ENCODE peak calls at places on chromosomes 4 and X, in eight cellular contexts. S is IMR-90, G is RWPE1, C is HL-60, T is omental fat pad, K is colonic mucosa, F is body of pancreas, E is lower lobe of right lung. L is an unnamed sample.

GRCh38 chrX:47649781-47650163 is 591 bp downstream of the ELK1 start:
- DNase-seq in S (no peak), G (peak; percentile 3), C (no peak), T (no peak), K (no peak), F (no peak), E (no peak), L (no peak)

GRCh38 chr4:16168710-16169388 is 57.4 kb downstream of the TAPT1 start:
- DNase-seq in S (no peak), G (no peak), C (no peak), T (no peak), K (no peak), F (no peak), E (no peak), L (no peak)

GRCh38 chr4:95705323-95705722 is 134.6 kb upstream of the PDHA2 start:
- DNase-seq in S (no peak), G (no peak), C (no peak), T (no peak), K (no peak), F (no peak), E (no peak), L (no peak)

GRCh38 chrX:153502131-153502530 is 7.4 kb downstream of the BGN start:
- DNase-seq in S (no peak), G (no peak), C (no peak), T (no peak), K (no peak), F (no peak), E (no peak), L (no peak)

GRCh38 chr4:173420324-173420752 is 21.4 kb upstream of the SCRG1 start:
- DNase-seq in S (peak; percentile 28), G (peak; percentile 9), C (no peak), T (no peak), K (no peak), F (no peak), E (no peak), L (no peak)

GRCh38 chrX:76428243-76429130 is 977 bp downstream of the MAGEE1 start:
- DNase-seq in S (no peak), G (no peak), C (no peak), T (no peak), K (peak; percentile 19), F (peak; percentile 22), E (peak; percentile 43), L (peak; percentile 10)

GRCh38 chr4:7186081-7186480 is 6.3 kb upstream of the SORCS2 start:
- DNase-seq in S (no peak), G (peak; percentile 34), C (no peak), T (no peak), K (no peak), F (no peak), E (peak; percentile 41), L (no peak)

GRCh38 chr4:2341911-2342652 is 76.4 kb downstream of the ZFYVE28 start:
- DNase-seq in S (no peak), G (no peak), C (no peak), T (no peak), K (no peak), F (no peak), E (peak; percentile 24), L (no peak)

GRCh38 chr4:109916003-109916399 is 3.3 kb downstream of the EGF start:
- DNase-seq in S (no peak), G (no peak), C (no peak), T (no peak), K (no peak), F (no peak), E (no peak), L (no peak)

GRCh38 chrX:135974279-135974856 is 580 bp upstream of the MMGT1 start:
- DNase-seq in S (peak; percentile 52), G (no peak), C (peak; percentile 21), T (peak; percentile 36), K (peak; percentile 72), F (peak; percentile 84), E (peak; percentile 74), L (peak; percentile 32)

GRCh38 chr4:56430203-56430602 is 5.2 kb downstream of the PPAT start:
- DNase-seq in S (no peak), G (no peak), C (no peak), T (no peak), K (no peak), F (no peak), E (no peak), L (no peak)

GRCh38 chr4:56433280-56433679 is 2.1 kb downstream of the PPAT start:
- DNase-seq in S (no peak), G (no peak), C (no peak), T (no peak), K (no peak), F (no peak), E (no peak), L (no peak)

GRCh38 chr4:56434599-56435000 is 815 bp downstream of the PPAT start:
- DNase-seq in S (peak; percentile 58), G (peak; percentile 55), C (peak; percentile 61), T (no peak), K (no peak), F (peak; percentile 54), E (peak; percentile 71), L (no peak)

GRCh38 chr4:56435748-56436442 is at the start of gene PAICS:
- DNase-seq in S (peak; percentile 92), G (peak; percentile 89), C (peak; percentile 95), T (peak; percentile 71), K (peak; percentile 94), F (peak; percentile 94), E (peak; percentile 94), L (peak; percentile 96)

GRCh38 chr4:56435001-56435747 is at the start of gene PPAT:
- DNase-seq in S (peak; percentile 95), G (peak; percentile 97), C (peak; percentile 98), T (peak; percentile 92), K (peak; percentile 99), F (peak; percentile 98), E (peak; percentile 99), L (peak; percentile 98)
- TF ChIP-seq CTCF in S (peak; percentile 20), G (peak; percentile 8), C (no peak), T (no peak), K (peak; percentile 13), F (peak; percentile 66), E (peak; percentile 52), L (peak; percentile 38)

GRCh38 chrX:43961699-43962098 is 11.5 kb downstream of the NDP start:
- DNase-seq in S (no peak), G (no peak), C (peak; percentile 3), T (no peak), K (no peak), F (no peak), E (no peak), L (no peak)
- TF ChIP-seq CTCF in S (peak; percentile 16), G (no peak), C (peak; percentile 10), T (no peak), K (no peak), F (no peak), E (no peak), L (no peak)

DNA sequence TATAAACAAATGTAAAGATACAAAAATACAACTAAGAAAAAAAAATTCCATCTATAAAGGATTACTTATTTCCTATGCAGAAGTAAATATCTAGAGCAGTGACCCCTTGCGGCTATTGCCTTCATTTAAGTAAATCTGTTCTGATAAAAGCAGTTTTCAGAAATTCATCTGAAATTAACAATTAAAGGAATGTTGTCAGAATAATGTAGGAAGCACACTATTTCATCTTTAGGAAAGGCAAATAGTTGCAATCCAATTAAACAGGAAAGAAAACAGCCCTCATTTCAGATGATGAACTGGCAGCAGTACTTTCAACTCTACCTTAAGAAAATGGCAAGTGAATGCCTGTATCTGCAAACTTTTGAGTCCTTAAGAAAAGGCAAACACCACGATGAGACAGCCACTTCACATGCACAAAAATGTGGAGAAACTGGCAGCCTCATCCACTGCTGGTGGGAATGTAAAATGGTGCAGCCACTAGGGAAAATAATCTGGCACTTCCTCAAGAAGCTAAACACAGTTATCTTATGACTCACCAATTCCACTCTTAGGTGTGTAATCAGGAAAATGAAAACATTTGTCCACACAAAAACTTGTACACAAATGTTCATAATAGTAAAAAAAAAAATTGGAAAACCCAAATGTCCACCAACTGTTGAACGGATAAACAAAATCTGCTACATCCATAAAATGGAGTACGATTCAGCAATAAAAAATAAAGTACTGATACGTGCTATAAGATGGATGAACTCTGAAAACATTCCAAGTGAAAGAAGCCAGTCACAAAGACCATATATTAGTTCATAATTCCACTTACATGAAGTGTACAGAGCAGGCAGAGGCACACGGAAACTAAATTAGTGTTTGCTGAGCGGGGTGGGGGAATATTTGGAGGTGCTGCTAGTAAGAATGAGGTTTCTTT is 2.0 kb upstream of the THAP9 start:
- DNase-seq in S (peak; percentile 91), G (no peak), C (no peak), T (no peak), K (peak; percentile 33), F (peak; percentile 56), E (no peak), L (no peak)
- TF ChIP-seq CTCF in S (peak; percentile 41), G (peak; percentile 75), C (peak; percentile 24), T (no peak), K (peak; percentile 49), F (peak; percentile 37), E (peak; percentile 32), L (peak; percentile 53)

GRCh38 chr4:26496207-26496783 is 6.0 kb upstream of the CCKAR start:
- DNase-seq in S (no peak), G (no peak), C (no peak), T (no peak), K (no peak), F (peak; percentile 26), E (no peak), L (no peak)
- TF ChIP-seq CTCF in S (no peak), G (no peak), C (no peak), T (no peak), K (no peak), F (peak; percentile 21), E (no peak), L (no peak)

L was measured in progenitor cell of endocrine pancreas.